ENCODE peak calls at places on chromosomes 2 and 18, in seven cellular contexts. One of them, this sample, is unnamed.

GRCh38 chr2:151946856-151947523 is 118.8 kb upstream of the ARL5A start:
- DNase-seq in SK-N-SH: peak
- DNase-seq in sigmoid colon: no peak
- DNase-seq in HepG2: peak
- DNase-seq in tibial nerve: peak
- DNase-seq in ovary: peak
- DNase-seq in A549: peak
- DNase-seq in this sample: no peak

GRCh38 chr18:57771626-57772025 is 31.5 kb downstream of the ATP8B1 start:
- DNase-seq in SK-N-SH: no peak
- DNase-seq in A549: no peak
- DNase-seq in tibial nerve: no peak
- DNase-seq in sigmoid colon: no peak
- DNase-seq in HepG2: no peak
- DNase-seq in ovary: no peak
- DNase-seq in this sample: no peak

GRCh38 chr18:79069792-79070151 is 578 bp downstream of the ATP9B start:
- DNase-seq in sigmoid colon: no peak
- DNase-seq in A549: no peak
- DNase-seq in SK-N-SH: no peak
- DNase-seq in ovary: no peak
- DNase-seq in tibial nerve: no peak
- DNase-seq in HepG2: no peak
- DNase-seq in this sample: no peak

GRCh38 chr2:24908316-24908937 is 11.6 kb downstream of the ADCY3 start:
- DNase-seq in ovary: no peak
- DNase-seq in sigmoid colon: no peak
- DNase-seq in tibial nerve: no peak
- DNase-seq in SK-N-SH: no peak
- DNase-seq in HepG2: no peak
- DNase-seq in A549: no peak
- DNase-seq in this sample: no peak

GRCh38 chr18:9867454-9867732 is 18.4 kb upstream of the TXNDC2 start:
- DNase-seq in A549: no peak
- DNase-seq in tibial nerve: no peak
- DNase-seq in SK-N-SH: no peak
- DNase-seq in ovary: no peak
- DNase-seq in HepG2: no peak
- DNase-seq in sigmoid colon: no peak
- DNase-seq in this sample: no peak

GRCh38 chr2:135743860-135744259 is 2.2 kb downstream of the UBXN4 start:
- DNase-seq in SK-N-SH: no peak
- DNase-seq in HepG2: peak
- DNase-seq in ovary: no peak
- DNase-seq in A549: no peak
- DNase-seq in sigmoid colon: no peak
- DNase-seq in tibial nerve: no peak
- DNase-seq in this sample: no peak

GRCh38 chr2:29509397-29509796 is 394.2 kb downstream of the CLIP4 start:
- DNase-seq in HepG2: no peak
- DNase-seq in SK-N-SH: no peak
- DNase-seq in sigmoid colon: no peak
- DNase-seq in A549: no peak
- DNase-seq in tibial nerve: no peak
- DNase-seq in ovary: no peak
- DNase-seq in this sample: no peak

GRCh38 chr2:425947-426346 is 138.1 kb upstream of the ALKAL2 start:
- DNase-seq in ovary: no peak
- DNase-seq in tibial nerve: no peak
- DNase-seq in sigmoid colon: no peak
- DNase-seq in A549: no peak
- DNase-seq in SK-N-SH: no peak
- DNase-seq in HepG2: no peak
- DNase-seq in this sample: no peak

GRCh38 chr18:49177812-49178211 is 227.0 kb upstream of the SMAD7 start:
- DNase-seq in SK-N-SH: no peak
- DNase-seq in HepG2: peak
- DNase-seq in tibial nerve: no peak
- DNase-seq in A549: no peak
- DNase-seq in ovary: no peak
- DNase-seq in sigmoid colon: no peak
- DNase-seq in this sample: no peak

GRCh38 chr2:160491922-160492371 is 1.7 kb downstream of the RBMS1 start:
- DNase-seq in sigmoid colon: no peak
- DNase-seq in SK-N-SH: no peak
- DNase-seq in ovary: no peak
- DNase-seq in HepG2: peak
- DNase-seq in tibial nerve: peak
- DNase-seq in A549: peak
- DNase-seq in this sample: no peak

GRCh38 chr18:22468554-22468891 is 50.8 kb upstream of the CTAGE1 start:
- DNase-seq in sigmoid colon: no peak
- DNase-seq in tibial nerve: no peak
- DNase-seq in A549: no peak
- DNase-seq in HepG2: no peak
- DNase-seq in SK-N-SH: no peak
- DNase-seq in ovary: no peak
- DNase-seq in this sample: no peak

GRCh38 chr2:160091381-160091780 is 29.0 kb upstream of the PLA2R1 start:
- DNase-seq in HepG2: no peak
- DNase-seq in tibial nerve: no peak
- DNase-seq in ovary: no peak
- DNase-seq in sigmoid colon: no peak
- DNase-seq in A549: no peak
- DNase-seq in SK-N-SH: no peak
- DNase-seq in this sample: no peak

GRCh38 chr2:143691136-143691535 is 561.9 kb downstream of the ARHGAP15 start:
- DNase-seq in HepG2: no peak
- DNase-seq in SK-N-SH: no peak
- DNase-seq in tibial nerve: no peak
- DNase-seq in ovary: no peak
- DNase-seq in sigmoid colon: no peak
- DNase-seq in A549: no peak
- DNase-seq in this sample: no peak
- TF ChIP-seq EP300 in HepG2: no peak
- TF ChIP-seq EP300 in SK-N-SH: no peak
- TF ChIP-seq EP300 in tibial nerve: no peak
- TF ChIP-seq EP300 in ovary: no peak
- TF ChIP-seq EP300 in sigmoid colon: no peak
- TF ChIP-seq EP300 in A549: no peak
- TF ChIP-seq EP300 in this sample: no peak

GRCh38 chr2:145849466-145849865 is 1329.5 kb upstream of the ZEB2 start:
- DNase-seq in SK-N-SH: no peak
- DNase-seq in A549: no peak
- DNase-seq in tibial nerve: no peak
- DNase-seq in ovary: no peak
- DNase-seq in sigmoid colon: no peak
- DNase-seq in HepG2: peak
- DNase-seq in this sample: no peak

GRCh38 chr2:145846986-145847385 is 1327.1 kb upstream of the ZEB2 start:
- DNase-seq in tibial nerve: no peak
- DNase-seq in sigmoid colon: no peak
- DNase-seq in ovary: no peak
- DNase-seq in HepG2: no peak
- DNase-seq in SK-N-SH: no peak
- DNase-seq in A549: no peak
- DNase-seq in this sample: no peak

GRCh38 chr2:145842002-145842401 is 1322.1 kb upstream of the ZEB2 start:
- DNase-seq in SK-N-SH: no peak
- DNase-seq in A549: no peak
- DNase-seq in HepG2: no peak
- DNase-seq in ovary: no peak
- DNase-seq in sigmoid colon: no peak
- DNase-seq in tibial nerve: no peak
- DNase-seq in this sample: no peak

GRCh38 chr2:145845923-145846322 is 1326.0 kb upstream of the ZEB2 start:
- DNase-seq in ovary: no peak
- DNase-seq in tibial nerve: no peak
- DNase-seq in HepG2: peak
- DNase-seq in SK-N-SH: no peak
- DNase-seq in sigmoid colon: no peak
- DNase-seq in A549: no peak
- DNase-seq in this sample: no peak

DNA sequence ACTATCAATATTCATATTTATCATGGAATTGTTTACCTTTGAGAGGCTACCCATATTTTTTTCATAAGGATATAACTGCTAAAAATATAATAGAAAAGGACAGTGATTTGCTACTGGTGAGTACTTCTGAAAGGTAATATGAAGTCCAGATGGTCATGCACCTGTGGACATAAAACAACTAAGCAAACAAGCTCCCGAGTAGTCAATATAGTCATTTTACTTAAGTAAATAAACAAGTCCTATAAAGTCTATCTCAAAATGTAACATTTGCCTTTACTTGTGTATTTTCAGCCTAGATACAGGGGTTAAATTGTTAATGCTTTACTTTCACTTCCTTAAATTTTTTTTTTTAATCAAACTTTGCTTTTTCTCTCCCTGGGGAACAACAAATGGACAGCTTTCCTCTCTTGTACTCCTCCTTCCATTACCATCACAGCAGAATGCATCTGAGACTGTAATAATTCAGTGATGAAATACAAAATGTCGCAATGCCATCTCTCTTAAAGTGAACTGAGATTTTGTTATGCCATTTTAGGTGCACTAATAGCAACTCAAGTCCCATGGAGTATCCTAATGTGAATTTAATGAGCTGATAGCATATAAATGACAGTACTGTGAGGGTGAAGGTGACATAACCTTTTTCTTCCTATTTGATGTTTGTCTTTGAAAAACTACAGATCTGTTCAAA is 1325.4 kb upstream of the ZEB2 start:
- DNase-seq in A549: no peak
- DNase-seq in HepG2: peak
- DNase-seq in tibial nerve: no peak
- DNase-seq in SK-N-SH: no peak
- DNase-seq in sigmoid colon: no peak
- DNase-seq in ovary: no peak
- DNase-seq in this sample: no peak
- TF ChIP-seq EP300 in A549: no peak
- TF ChIP-seq EP300 in HepG2: no peak
- TF ChIP-seq EP300 in tibial nerve: peak
- TF ChIP-seq EP300 in SK-N-SH: no peak
- TF ChIP-seq EP300 in sigmoid colon: no peak
- TF ChIP-seq EP300 in ovary: no peak
- TF ChIP-seq EP300 in this sample: no peak

DNA sequence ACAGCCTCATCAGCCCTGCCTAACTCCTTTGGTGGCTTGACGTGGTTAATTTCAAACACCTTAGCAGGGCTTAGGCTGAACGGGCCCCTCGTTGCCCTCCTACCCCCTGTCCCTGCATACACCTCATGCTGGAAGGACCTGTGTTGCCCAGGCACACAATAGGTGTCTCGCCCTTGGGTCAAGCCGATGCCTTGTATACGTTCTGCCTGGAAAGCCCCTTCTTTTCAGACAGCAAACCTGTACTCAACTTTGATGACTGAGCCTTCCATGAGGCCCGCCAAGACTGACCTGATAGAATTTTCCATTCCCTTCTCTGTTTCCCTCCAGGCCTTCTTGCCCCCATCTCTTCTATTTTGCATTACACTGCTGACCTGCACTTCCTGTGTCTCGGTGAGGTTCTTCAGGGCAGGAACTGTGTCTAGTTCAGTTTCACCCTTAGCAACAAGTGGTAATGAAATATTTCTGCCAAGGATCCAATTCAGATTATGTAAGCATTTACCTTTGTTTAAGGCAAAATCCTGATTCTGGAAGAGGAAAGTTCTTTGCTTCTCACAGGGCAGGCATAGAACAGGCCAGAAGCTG is 7.9 kb downstream of the GREB1 start:
- DNase-seq in A549: no peak
- DNase-seq in HepG2: no peak
- DNase-seq in sigmoid colon: no peak
- DNase-seq in ovary: no peak
- DNase-seq in SK-N-SH: no peak
- DNase-seq in tibial nerve: no peak
- DNase-seq in this sample: no peak
- TF ChIP-seq EP300 in A549: no peak
- TF ChIP-seq EP300 in HepG2: no peak
- TF ChIP-seq EP300 in sigmoid colon: no peak
- TF ChIP-seq EP300 in ovary: no peak
- TF ChIP-seq EP300 in SK-N-SH: no peak
- TF ChIP-seq EP300 in tibial nerve: no peak
- TF ChIP-seq EP300 in this sample: no peak

GRCh38 chr2:239152239-239152915 is 248.4 kb downstream of the HDAC4 start:
- DNase-seq in ovary: no peak
- DNase-seq in HepG2: no peak
- DNase-seq in sigmoid colon: peak
- DNase-seq in SK-N-SH: no peak
- DNase-seq in A549: no peak
- DNase-seq in tibial nerve: no peak
- DNase-seq in this sample: peak

GRCh38 chr2:239150125-239151011 is 250.5 kb downstream of the HDAC4 start:
- DNase-seq in SK-N-SH: no peak
- DNase-seq in ovary: no peak
- DNase-seq in HepG2: no peak
- DNase-seq in A549: no peak
- DNase-seq in sigmoid colon: peak
- DNase-seq in tibial nerve: no peak
- DNase-seq in this sample: peak

GRCh38 chr2:239152916-239153305 is 247.9 kb downstream of the HDAC4 start:
- DNase-seq in ovary: no peak
- DNase-seq in SK-N-SH: no peak
- DNase-seq in sigmoid colon: peak
- DNase-seq in A549: no peak
- DNase-seq in HepG2: no peak
- DNase-seq in tibial nerve: no peak
- DNase-seq in this sample: peak

GRCh38 chr2:239149501-239149900 is 251.3 kb downstream of the HDAC4 start:
- DNase-seq in A549: no peak
- DNase-seq in SK-N-SH: no peak
- DNase-seq in sigmoid colon: peak
- DNase-seq in HepG2: no peak
- DNase-seq in ovary: no peak
- DNase-seq in tibial nerve: no peak
- DNase-seq in this sample: peak

DNA sequence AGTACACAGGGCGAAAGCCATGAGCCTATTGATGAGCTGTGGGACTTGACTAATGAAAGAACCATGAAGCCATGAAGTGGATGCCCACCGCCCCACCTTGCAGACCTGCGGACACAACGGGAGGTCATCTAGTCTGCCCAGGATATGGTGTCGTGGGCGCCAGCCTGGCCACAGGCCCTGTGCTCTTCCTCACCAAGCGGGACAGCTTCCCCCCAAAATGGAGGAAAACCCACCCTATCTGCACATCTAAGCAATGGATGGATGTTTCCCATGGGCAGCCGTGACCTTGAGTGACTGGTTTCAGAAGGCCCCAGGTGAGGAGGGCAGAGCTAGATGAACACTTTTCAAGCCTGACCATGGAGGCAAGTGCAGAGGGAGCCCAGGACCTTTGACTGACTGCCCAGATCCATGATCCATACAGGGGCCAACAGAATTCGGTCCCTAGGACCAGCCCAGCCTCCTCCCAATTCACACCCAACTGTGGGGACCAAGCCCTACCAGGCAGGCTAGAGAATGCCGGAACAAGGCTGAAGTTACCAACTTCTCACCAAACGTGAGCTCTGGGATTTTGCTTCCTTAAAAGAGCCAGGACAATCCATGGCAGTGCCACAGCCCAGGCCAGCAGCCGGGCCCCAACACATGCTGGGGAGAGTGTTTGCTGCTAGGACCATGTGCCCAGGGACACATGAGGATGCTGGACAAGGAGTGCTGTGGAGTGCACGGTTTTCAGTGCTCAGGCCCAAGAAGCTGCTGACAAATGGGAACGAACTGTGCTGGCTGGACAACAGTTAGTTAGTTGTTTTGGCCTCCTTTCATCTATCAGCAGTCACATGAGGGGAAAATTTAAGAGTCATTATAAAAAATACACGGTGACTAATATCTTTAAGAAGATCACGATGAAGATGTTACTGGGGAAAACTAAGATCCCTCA is 249.4 kb downstream of the HDAC4 start:
- DNase-seq in SK-N-SH: no peak
- DNase-seq in A549: no peak
- DNase-seq in tibial nerve: peak
- DNase-seq in sigmoid colon: peak
- DNase-seq in ovary: no peak
- DNase-seq in HepG2: no peak
- DNase-seq in this sample: peak
- TF ChIP-seq EP300 in SK-N-SH: no peak
- TF ChIP-seq EP300 in A549: no peak
- TF ChIP-seq EP300 in tibial nerve: peak
- TF ChIP-seq EP300 in sigmoid colon: no peak
- TF ChIP-seq EP300 in ovary: no peak
- TF ChIP-seq EP300 in HepG2: no peak
- TF ChIP-seq EP300 in this sample: peak